ENCODE peak calls at places on chromosomes 13 and 19, in seven cellular contexts. One of them, this sample, is unnamed.

GRCh38 chr13:74115138-74115537 is 19.1 kb downstream of the KLF12 start:
- DNase-seq in erythroblast: no peak
- DNase-seq in Panc1: no peak
- DNase-seq in AML-193: no peak
- DNase-seq in stimulated activated CD8-positive, alpha-beta memory T cell treated with anti-CD3 and anti-CD28 coated beads, Interleukin-15, amount 100 ng/mL, for 24 hours: no peak
- DNase-seq in SW 1271: no peak
- DNase-seq in hippocampal formation: no peak
- DNase-seq in this sample: no peak

GRCh38 chr19:34461375-34462100 is 20.0 kb upstream of the WTIP start:
- DNase-seq in erythroblast: no peak
- DNase-seq in Panc1: no peak
- DNase-seq in AML-193: no peak
- DNase-seq in stimulated activated CD8-positive, alpha-beta memory T cell treated with anti-CD3 and anti-CD28 coated beads, Interleukin-15, amount 100 ng/mL, for 24 hours: no peak
- DNase-seq in SW 1271: no peak
- DNase-seq in hippocampal formation: no peak
- DNase-seq in this sample: no peak

GRCh38 chr13:31234729-31235128 is 35.0 kb downstream of the B3GLCT start:
- DNase-seq in erythroblast: peak; percentile 29
- DNase-seq in Panc1: no peak
- DNase-seq in AML-193: no peak
- DNase-seq in stimulated activated CD8-positive, alpha-beta memory T cell treated with anti-CD3 and anti-CD28 coated beads, Interleukin-15, amount 100 ng/mL, for 24 hours: no peak
- DNase-seq in SW 1271: no peak
- DNase-seq in hippocampal formation: no peak
- DNase-seq in this sample: no peak

GRCh38 chr19:44891016-44891882 is at the start of gene TOMM40:
- DNase-seq in erythroblast: no peak
- DNase-seq in Panc1: no peak
- DNase-seq in AML-193: no peak
- DNase-seq in stimulated activated CD8-positive, alpha-beta memory T cell treated with anti-CD3 and anti-CD28 coated beads, Interleukin-15, amount 100 ng/mL, for 24 hours: peak; percentile 96
- DNase-seq in SW 1271: no peak
- DNase-seq in hippocampal formation: peak; percentile 100
- DNase-seq in this sample: peak; percentile 100

GRCh38 chr13:83325454-83325853 is 556.8 kb downstream of the SLITRK1 start:
- DNase-seq in erythroblast: no peak
- DNase-seq in Panc1: no peak
- DNase-seq in AML-193: no peak
- DNase-seq in stimulated activated CD8-positive, alpha-beta memory T cell treated with anti-CD3 and anti-CD28 coated beads, Interleukin-15, amount 100 ng/mL, for 24 hours: no peak
- DNase-seq in SW 1271: no peak
- DNase-seq in hippocampal formation: no peak
- DNase-seq in this sample: no peak

GRCh38 chr13:72565893-72566292 is 161.5 kb downstream of the MZT1 start:
- DNase-seq in erythroblast: peak; percentile 37
- DNase-seq in Panc1: no peak
- DNase-seq in AML-193: peak; percentile 44
- DNase-seq in stimulated activated CD8-positive, alpha-beta memory T cell treated with anti-CD3 and anti-CD28 coated beads, Interleukin-15, amount 100 ng/mL, for 24 hours: no peak
- DNase-seq in SW 1271: no peak
- DNase-seq in hippocampal formation: peak; percentile 19
- DNase-seq in this sample: no peak

GRCh38 chr13:93505104-93505952 is 278.7 kb downstream of the GPC6 start:
- DNase-seq in erythroblast: no peak
- DNase-seq in Panc1: no peak
- DNase-seq in AML-193: no peak
- DNase-seq in stimulated activated CD8-positive, alpha-beta memory T cell treated with anti-CD3 and anti-CD28 coated beads, Interleukin-15, amount 100 ng/mL, for 24 hours: no peak
- DNase-seq in SW 1271: no peak
- DNase-seq in hippocampal formation: no peak
- DNase-seq in this sample: no peak

GRCh38 chr19:55461974-55462628 is 659 bp upstream of the ISOC2 start:
- DNase-seq in erythroblast: peak; percentile 75
- DNase-seq in Panc1: no peak
- DNase-seq in AML-193: peak; percentile 29
- DNase-seq in stimulated activated CD8-positive, alpha-beta memory T cell treated with anti-CD3 and anti-CD28 coated beads, Interleukin-15, amount 100 ng/mL, for 24 hours: no peak
- DNase-seq in SW 1271: no peak
- DNase-seq in hippocampal formation: no peak
- DNase-seq in this sample: no peak

GRCh38 chr13:75195479-75196111 is 286.4 kb downstream of the TBC1D4 start:
- DNase-seq in erythroblast: no peak
- DNase-seq in Panc1: no peak
- DNase-seq in AML-193: no peak
- DNase-seq in stimulated activated CD8-positive, alpha-beta memory T cell treated with anti-CD3 and anti-CD28 coated beads, Interleukin-15, amount 100 ng/mL, for 24 hours: no peak
- DNase-seq in SW 1271: no peak
- DNase-seq in hippocampal formation: peak; percentile 19
- DNase-seq in this sample: no peak